ENCODE peak calls at places on chromosomes 1 and 21, in eight cellular contexts. L is tibial nerve; N is heart left ventricle; A is fibroblast of the conjunctiva; R is caudate nucleus; E is stimulated activated naive B cell treated with anti-CD40 and anti-IgM and Interleukin-4, amounts not matched to agents 10 μg/mL and 1 μg/mL and 100 μg/mL, for 72 hours; B is CD4-positive, alpha-beta T cell; J is GDM1. V is an unnamed sample.

GRCh38 chr1:36511804-36512798 is 29.4 kb upstream of the CSF3R start:
- DNase-seq in L (no peak), N (no peak), A (no peak), R (no peak), E (no peak), B (no peak), J (no peak), V (no peak)

GRCh38 chr1:232457607-232458006 is 172.3 kb downstream of the SIPA1L2 start:
- DNase-seq in L (no peak), N (no peak), A (no peak), R (no peak), E (no peak), B (no peak), J (no peak), V (no peak)

GRCh38 chr1:179095377-179095776 is 13.5 kb downstream of the TOR3A start:
- DNase-seq in L (no peak), N (no peak), A (no peak), R (no peak), E (no peak), B (no peak), J (no peak), V (no peak)

GRCh38 chr1:28860332-28861073 is 48.5 kb downstream of the OPRD1 start:
- DNase-seq in L (no peak), N (no peak), A (no peak), R (no peak), E (no peak), B (no peak), J (no peak), V (peak; percentile 58)

GRCh38 chr1:52002038-52002917 is 11.8 kb upstream of the RAB3B start:
- DNase-seq in L (peak; percentile 95), N (peak; percentile 58), A (peak; percentile 90), R (no peak), E (peak; percentile 58), B (no peak), J (peak; percentile 70), V (peak; percentile 96)

GRCh38 chr1:201714542-201715276 is 114.2 kb upstream of the IPO9 start:
- DNase-seq in L (peak; percentile 86), N (peak; percentile 69), A (peak; percentile 100), R (no peak), E (no peak), B (no peak), J (peak; percentile 36), V (peak; percentile 96)

GRCh38 chr1:59316497-59317128 is 19.7 kb downstream of the FGGY start:
- DNase-seq in L (no peak), N (no peak), A (peak; percentile 40), R (no peak), E (no peak), B (no peak), J (no peak), V (peak; percentile 17)

GRCh38 chr1:238340989-238341388 is 450.3 kb upstream of the ZP4 start:
- DNase-seq in L (no peak), N (no peak), A (no peak), R (no peak), E (no peak), B (no peak), J (no peak), V (no peak)

GRCh38 chr21:44793269-44794030 is 8.2 kb downstream of the UBE2G2 start:
- DNase-seq in L (peak; percentile 62), N (peak; percentile 42), A (peak; percentile 34), R (no peak), E (peak; percentile 30), B (peak; percentile 59), J (peak; percentile 41), V (peak; percentile 77)

GRCh38 chr21:46500224-46500861 is 41.7 kb downstream of the DIP2A start:
- DNase-seq in L (no peak), N (no peak), A (no peak), R (no peak), E (no peak), B (no peak), J (no peak), V (peak; percentile 54)

GRCh38 chr1:107459204-107459904 is 318.5 kb downstream of the NTNG1 start:
- DNase-seq in L (no peak), N (no peak), A (no peak), R (no peak), E (no peak), B (no peak), J (no peak), V (no peak)

GRCh38 chr1:67685558-67686271 is 714 bp downstream of the GADD45A start:
- DNase-seq in L (peak; percentile 26), N (peak; percentile 47), A (no peak), R (no peak), E (peak; percentile 9), B (peak; percentile 54), J (peak; percentile 36), V (peak; percentile 55)

GRCh38 chr21:44450999-44451398 is 4.3 kb upstream of the LRRC3 start:
- DNase-seq in L (no peak), N (no peak), A (no peak), R (no peak), E (no peak), B (peak; percentile 11), J (no peak), V (no peak)

GRCh38 chr21:43812139-43812821 is 22.9 kb downstream of the RRP1 start:
- DNase-seq in L (no peak), N (no peak), A (no peak), R (no peak), E (no peak), B (no peak), J (no peak), V (no peak)

GRCh38 chr1:28577052-28577678 is 14.9 kb upstream of the RAB42 start:
- DNase-seq in L (no peak), N (no peak), A (no peak), R (no peak), E (no peak), B (no peak), J (no peak), V (no peak)

GRCh38 chr1:169885207-169885606 is 8.5 kb downstream of the SCYL3 start:
- DNase-seq in L (no peak), N (no peak), A (no peak), R (no peak), E (no peak), B (no peak), J (no peak), V (no peak)

GRCh38 chr1:22658385-22659163 is 5.5 kb downstream of the C1QB start:
- DNase-seq in L (no peak), N (no peak), A (no peak), R (no peak), E (no peak), B (no peak), J (no peak), V (no peak)

GRCh38 chr1:74908131-74908530 is 175.2 kb downstream of the TYW3 start:
- DNase-seq in L (no peak), N (no peak), A (no peak), R (no peak), E (no peak), B (no peak), J (no peak), V (no peak)

GRCh38 chr1:160624464-160624863 is 22.4 kb downstream of the SLAMF1 start:
- DNase-seq in L (no peak), N (no peak), A (no peak), R (no peak), E (no peak), B (no peak), J (no peak), V (no peak)

GRCh38 chr1:163178628-163179027 is 24.1 kb downstream of the RGS5 start:
- DNase-seq in L (no peak), N (no peak), A (peak; percentile 18), R (no peak), E (no peak), B (no peak), J (no peak), V (no peak)

GRCh38 chr21:31299291-31300147 is 44.5 kb downstream of the TIAM1 start:
- DNase-seq in L (no peak), N (no peak), A (no peak), R (no peak), E (no peak), B (no peak), J (no peak), V (no peak)

GRCh38 chr1:182229907-182230522 is 161.6 kb downstream of the GLUL start:
- DNase-seq in L (no peak), N (no peak), A (no peak), R (no peak), E (no peak), B (no peak), J (no peak), V (no peak)

GRCh38 chr1:56570924-56571372 is 8.4 kb downstream of the PLPP3 start:
- DNase-seq in L (no peak), N (no peak), A (no peak), R (no peak), E (no peak), B (no peak), J (no peak), V (no peak)

GRCh38 chr21:43758811-43759210 is 17.3 kb downstream of the CSTB start:
- DNase-seq in L (no peak), N (no peak), A (no peak), R (no peak), E (no peak), B (no peak), J (no peak), V (no peak)

GRCh38 chr1:228066891-228067654 is 15.4 kb upstream of the ARF1 start:
- DNase-seq in L (no peak), N (no peak), A (no peak), R (no peak), E (no peak), B (no peak), J (no peak), V (no peak)

GRCh38 chr1:65103807-65104206 is 44.2 kb upstream of the AK4 start:
- DNase-seq in L (no peak), N (no peak), A (no peak), R (no peak), E (no peak), B (no peak), J (no peak), V (no peak)

GRCh38 chr1:35499230-35499629 is 58.0 kb downstream of the KIAA0319L start:
- DNase-seq in L (no peak), N (no peak), A (no peak), R (no peak), E (no peak), B (no peak), J (no peak), V (no peak)

GRCh38 chr1:192980856-192981255 is 78.3 kb downstream of the UCHL5 start:
- DNase-seq in L (no peak), N (no peak), A (no peak), R (no peak), E (no peak), B (no peak), J (no peak), V (no peak)

GRCh38 chr1:214362188-214362882 is 81.4 kb downstream of the SMYD2 start:
- DNase-seq in L (peak; percentile 7), N (peak; percentile 58), A (no peak), R (no peak), E (no peak), B (no peak), J (no peak), V (peak; percentile 57)

GRCh38 chr21:14210738-14211137 is at the start of gene LIPI:
- DNase-seq in L (no peak), N (no peak), A (no peak), R (no peak), E (no peak), B (no peak), J (no peak), V (no peak)

GRCh38 chr1:218480137-218480536 is 135.0 kb downstream of the TGFB2 start:
- DNase-seq in L (no peak), N (peak; percentile 56), A (peak; percentile 55), R (no peak), E (no peak), B (no peak), J (no peak), V (peak; percentile 93)